ENCODE peak calls at places on chromosomes 2 and 18, in eight cellular contexts. I is left cardiac atrium, L is GF-D8, F is IMR-90, K is fibroblast of lung, W is NB4, Z is HTR-8/SVneo, T is fibroblast of mammary gland. R is an unnamed sample.

GRCh38 chr2:100524331-100524730 is 38.5 kb upstream of the PDCL3 start:
- DNase-seq in I (no peak), L (no peak), F (peak), K (no peak), W (no peak), Z (no peak), T (peak), R (no peak)

GRCh38 chr18:50715919-50716318 is 103.9 kb downstream of the MRO start:
- DNase-seq in I (no peak), L (no peak), F (no peak), K (no peak), W (peak), Z (no peak), T (peak), R (no peak)

GRCh38 chr2:216829533-216829932 is 30.3 kb downstream of the TNP1 start:
- DNase-seq in I (peak), L (no peak), F (peak), K (peak), W (no peak), Z (peak), T (peak), R (peak)

GRCh38 chr2:241739651-241740050 is 5.2 kb downstream of the D2HGDH start:
- DNase-seq in I (no peak), L (no peak), F (peak), K (peak), W (peak), Z (no peak), T (peak), R (no peak)

GRCh38 chr2:172091626-172092566 is 6.6 kb downstream of the DLX1 start:
- DNase-seq in I (no peak), L (no peak), F (no peak), K (no peak), W (no peak), Z (no peak), T (no peak), R (no peak)

GRCh38 chr18:76805221-76805620 is 17.1 kb upstream of the ZNF236 start:
- DNase-seq in I (no peak), L (no peak), F (peak), K (no peak), W (peak), Z (no peak), T (peak), R (no peak)

GRCh38 chr2:172101008-172101706 is 1.5 kb downstream of the DLX2 start:
- DNase-seq in I (no peak), L (no peak), F (no peak), K (no peak), W (peak), Z (no peak), T (no peak), R (no peak)

GRCh38 chr18:8391068-8391467 is 218.2 kb upstream of the RAB12 start:
- DNase-seq in I (no peak), L (no peak), F (peak), K (peak), W (no peak), Z (no peak), T (no peak), R (no peak)

GRCh38 chr2:205405194-205405593 is 277.1 kb upstream of the NRP2 start:
- DNase-seq in I (no peak), L (no peak), F (peak), K (peak), W (no peak), Z (no peak), T (peak), R (no peak)

GRCh38 chr2:222399038-222399783 is 25.1 kb upstream of the SGPP2 start:
- DNase-seq in I (no peak), L (no peak), F (no peak), K (no peak), W (peak), Z (no peak), T (no peak), R (peak)

GRCh38 chr2:46706264-46706983 is 209.2 kb downstream of the MCFD2 start:
- DNase-seq in I (no peak), L (no peak), F (peak), K (no peak), W (no peak), Z (no peak), T (peak), R (no peak)

GRCh38 chr18:22451796-22452195 is 34.1 kb upstream of the CTAGE1 start:
- DNase-seq in I (no peak), L (no peak), F (no peak), K (no peak), W (peak), Z (no peak), T (no peak), R (no peak)

GRCh38 chr2:68689553-68690537 is 44.8 kb upstream of the ARHGAP25 start:
- DNase-seq in I (no peak), L (peak), F (no peak), K (no peak), W (peak), Z (no peak), T (no peak), R (no peak)

GRCh38 chr2:5076599-5076998 is 615.6 kb upstream of the SOX11 start:
- DNase-seq in I (no peak), L (no peak), F (no peak), K (no peak), W (no peak), Z (no peak), T (no peak), R (peak)

GRCh38 chr2:178404380-178404767 is 46.6 kb downstream of the PRKRA start:
- DNase-seq in I (no peak), L (no peak), F (peak), K (peak), W (peak), Z (no peak), T (peak), R (peak)

GRCh38 chr2:54139210-54139609 is 23.8 kb downstream of the ACYP2 start:
- DNase-seq in I (no peak), L (no peak), F (peak), K (no peak), W (no peak), Z (no peak), T (no peak), R (no peak)

GRCh38 chr18:49444599-49444998 is 15.8 kb downstream of the DYM start:
- DNase-seq in I (no peak), L (no peak), F (no peak), K (no peak), W (no peak), Z (no peak), T (peak), R (no peak)

GRCh38 chr2:85594715-85595377 is 699 bp upstream of the RNF181 start:
- DNase-seq in I (no peak), L (no peak), F (no peak), K (no peak), W (no peak), Z (no peak), T (no peak), R (no peak)

GRCh38 chr18:44840053-44840826 is 159.6 kb downstream of the SETBP1 start:
- DNase-seq in I (no peak), L (no peak), F (no peak), K (peak), W (no peak), Z (no peak), T (peak), R (no peak)

GRCh38 chr2:134392689-134393476 is 139.0 kb downstream of the MGAT5 start:
- DNase-seq in I (no peak), L (no peak), F (peak), K (no peak), W (peak), Z (no peak), T (peak), R (no peak)

GRCh38 chr2:177474301-177474700 is 81.7 kb downstream of the AGPS start:
- DNase-seq in I (no peak), L (no peak), F (no peak), K (no peak), W (no peak), Z (no peak), T (no peak), R (no peak)

GRCh38 chr2:2166844-2167243 is 164.2 kb downstream of the MYT1L start:
- DNase-seq in I (no peak), L (no peak), F (no peak), K (no peak), W (no peak), Z (no peak), T (no peak), R (no peak)

GRCh38 chr2:72211359-72211758 is 63.7 kb upstream of the CYP26B1 start:
- DNase-seq in I (no peak), L (no peak), F (no peak), K (no peak), W (no peak), Z (no peak), T (no peak), R (no peak)

GRCh38 chr2:144115892-144116291 is 404.0 kb downstream of the ZEB2 start:
- DNase-seq in I (no peak), L (no peak), F (peak), K (peak), W (no peak), Z (no peak), T (peak), R (no peak)

GRCh38 chr2:99278793-99279291 is 22.2 kb downstream of the LYG1 start:
- DNase-seq in I (no peak), L (no peak), F (peak), K (peak), W (no peak), Z (peak), T (peak), R (no peak)

GRCh38 chr2:233013027-233013461 is at the start of gene NGEF:
- DNase-seq in I (no peak), L (no peak), F (no peak), K (no peak), W (no peak), Z (no peak), T (no peak), R (no peak)

GRCh38 chr2:11228692-11229091 is 73.4 kb downstream of the SLC66A3 start:
- DNase-seq in I (no peak), L (no peak), F (no peak), K (no peak), W (no peak), Z (no peak), T (no peak), R (no peak)

GRCh38 chr2:210086292-210086691 is 83.9 kb downstream of the RPE start:
- DNase-seq in I (no peak), L (no peak), F (peak), K (peak), W (no peak), Z (no peak), T (peak), R (no peak)